ENCODE peak calls at places on chromosomes 5 and 9, in six cellular contexts. M, C, W, G, T and A are unnamed samples.

GRCh38 chr5:107108111-107108510 is 562.6 kb downstream of the EFNA5 start:
- DNase-seq in T (no peak), M (no peak), C (no peak), G (no peak), W (no peak), A (no peak)

GRCh38 chr5:124179788-124180187 is 566.7 kb downstream of the ZNF608 start:
- DNase-seq in W (no peak), G (no peak), M (no peak), C (no peak), T (no peak), A (no peak)

GRCh38 chr9:131982102-131982501 is 97.6 kb downstream of the MED27 start:
- DNase-seq in G (no peak), T (no peak), M (no peak), W (no peak), C (no peak), A (no peak)

GRCh38 chr9:134326754-134327526 is 685 bp downstream of the RXRA start:
- DNase-seq in W (peak), G (no peak), M (no peak), C (peak), T (no peak), A (no peak)

GRCh38 chr9:37820142-37820541 is 19.5 kb downstream of the DCAF10 start:
- DNase-seq in G (no peak), W (no peak), C (no peak), T (no peak), M (no peak), A (no peak)

GRCh38 chr5:103117471-103117991 is 2.4 kb downstream of the GIN1 start:
- DNase-seq in G (no peak), M (no peak), W (no peak), T (no peak), C (no peak), A (no peak)

GRCh38 chr5:199821-200645 is 8.7 kb downstream of the LRRC14B start:
- DNase-seq in G (no peak), C (no peak), W (no peak), M (no peak), T (no peak), A (no peak)

GRCh38 chr5:34684281-34684979 is 28.3 kb downstream of the RAI14 start:
- DNase-seq in T (no peak), G (no peak), C (peak), M (peak), W (peak), A (no peak)

GRCh38 chr5:36054646-36055045 is 12.0 kb downstream of the UGT3A2 start:
- DNase-seq in M (no peak), G (no peak), W (no peak), T (no peak), C (no peak), A (peak)

GRCh38 chr9:110217656-110218099 is 9.7 kb upstream of the C9orf152 start:
- DNase-seq in C (peak), W (peak), T (no peak), M (peak), G (no peak), A (peak)

GRCh38 chr9:38128752-38129270 is 59.8 kb upstream of the SHB start:
- DNase-seq in T (no peak), W (no peak), C (no peak), G (no peak), M (no peak), A (no peak)

GRCh38 chr5:53571403-53571802 is 11.0 kb downstream of the NDUFS4 start:
- DNase-seq in W (no peak), T (no peak), G (no peak), C (no peak), M (no peak), A (no peak)

GRCh38 chr5:173311818-173312585 is 16.2 kb downstream of the STC2 start:
- DNase-seq in G (no peak), C (no peak), W (no peak), M (no peak), T (no peak), A (no peak)

GRCh38 chr5:147303251-147303650 is 68.4 kb downstream of the STK32A start:
- DNase-seq in C (no peak), W (no peak), T (no peak), G (no peak), M (no peak), A (no peak)

GRCh38 chr5:146474040-146474439 is 26.9 kb downstream of the TCERG1 start:
- DNase-seq in C (no peak), T (no peak), W (no peak), G (no peak), M (no peak), A (peak)

GRCh38 chr5:179257190-179257741 is 88.0 kb downstream of the ADAMTS2 start:
- DNase-seq in M (no peak), G (peak), W (no peak), T (peak), C (peak), A (no peak)

GRCh38 chr5:180402716-180403115 is 49.6 kb upstream of the GFPT2 start:
- DNase-seq in W (no peak), C (no peak), G (no peak), M (no peak), T (no peak), A (no peak)

GRCh38 chr5:180636016-180636402 is 13.4 kb downstream of the FLT4 start:
- DNase-seq in G (no peak), M (no peak), T (no peak), C (no peak), W (no peak), A (no peak)

GRCh38 chr9:134895849-134896833 is 15.5 kb downstream of the FCN2 start:
- DNase-seq in M (no peak), T (no peak), G (peak), C (no peak), W (no peak), A (no peak)

GRCh38 chr9:109513871-109514270 is 15.8 kb upstream of the PTPN3 start:
- DNase-seq in W (no peak), T (no peak), G (no peak), C (no peak), M (no peak), A (no peak)

GRCh38 chr9:109973336-109973735 is 193.3 kb downstream of the PALM2AKAP2 start:
- DNase-seq in T (no peak), C (no peak), G (no peak), M (no peak), W (no peak), A (no peak)

GRCh38 chr9:37550781-37551180 is 25.4 kb downstream of the FBXO10 start:
- DNase-seq in G (no peak), T (no peak), M (no peak), W (no peak), C (no peak), A (no peak)

GRCh38 chr5:458547-459353 is 15.8 kb downstream of the EXOC3 start:
- DNase-seq in M (no peak), T (peak), W (no peak), G (no peak), C (no peak), A (no peak)

GRCh38 chr5:141771031-141771430 is 89.0 kb upstream of the ARAP3 start:
- DNase-seq in C (no peak), M (no peak), W (peak), G (no peak), T (no peak), A (no peak)

GRCh38 chr5:34977934-34978616 is 48.7 kb downstream of the DNAJC21 start:
- DNase-seq in G (no peak), C (no peak), T (no peak), W (no peak), M (no peak), A (no peak)

GRCh38 chr9:124489222-124489621 is 18.0 kb downstream of the NR5A1 start:
- DNase-seq in G (no peak), T (no peak), M (no peak), W (no peak), C (no peak), A (no peak)

GRCh38 chr5:126872558-126873349 is 95.8 kb downstream of the LMNB1 start:
- DNase-seq in G (no peak), C (no peak), M (no peak), W (no peak), T (no peak), A (no peak)

GRCh38 chr5:9894571-9895304 is 264.6 kb upstream of the TAS2R1 start:
- DNase-seq in W (no peak), C (no peak), M (no peak), T (no peak), G (no peak), A (no peak)

GRCh38 chr5:30991462-30991861 is 202.0 kb upstream of the CDH6 start:
- DNase-seq in T (no peak), G (no peak), C (no peak), M (no peak), W (no peak), A (no peak)

GRCh38 chr9:68507098-68507795 is 33.4 kb downstream of the TMEM252 start:
- DNase-seq in M (no peak), G (no peak), C (peak), W (peak), T (no peak), A (no peak)

GRCh38 chr5:77957516-77957915 is 181.4 kb upstream of the TBCA start:
- DNase-seq in W (peak), C (no peak), T (no peak), M (no peak), G (no peak), A (no peak)

GRCh38 chr9:76626980-76627379 is 137.3 kb upstream of the PCA3 start:
- DNase-seq in T (no peak), G (no peak), W (no peak), C (no peak), M (no peak), A (no peak)

GRCh38 chr9:26955222-26955903 is 849 bp upstream of the IFT74 start:
- DNase-seq in T (peak), G (no peak), M (no peak), W (no peak), C (no peak), A (no peak)

GRCh38 chr5:14591548-14591947 is 10.0 kb downstream of the OTULINL start:
- DNase-seq in C (no peak), T (no peak), M (no peak), W (no peak), G (no peak), A (no peak)

GRCh38 chr9:77177894-77178794 is 810 bp downstream of the VPS13A start:
- DNase-seq in G (peak), C (peak), T (peak), W (peak), M (peak), A (peak)

GRCh38 chr5:132814441-132815294 is 1.6 kb downstream of the SOWAHA start:
- DNase-seq in W (peak), M (no peak), T (no peak), C (no peak), G (peak), A (no peak)

GRCh38 chr5:78758169-78758839 is 109.7 kb upstream of the LHFPL2 start:
- DNase-seq in G (no peak), M (peak), T (no peak), C (no peak), W (no peak), A (no peak)

GRCh38 chr9:7242126-7242525 is 484.4 kb downstream of the KDM4C start:
- DNase-seq in T (no peak), M (no peak), W (no peak), C (no peak), G (no peak), A (no peak)

GRCh38 chr9:125493861-125494554 is 213.0 kb downstream of the MAPKAP1 start:
- DNase-seq in G (no peak), W (no peak), T (no peak), C (no peak), M (no peak), A (no peak)

GRCh38 chr5:99138911-99139310 is 210.1 kb upstream of the CHD1 start:
- DNase-seq in T (no peak), W (no peak), G (no peak), M (no peak), C (no peak), A (no peak)

DNA sequence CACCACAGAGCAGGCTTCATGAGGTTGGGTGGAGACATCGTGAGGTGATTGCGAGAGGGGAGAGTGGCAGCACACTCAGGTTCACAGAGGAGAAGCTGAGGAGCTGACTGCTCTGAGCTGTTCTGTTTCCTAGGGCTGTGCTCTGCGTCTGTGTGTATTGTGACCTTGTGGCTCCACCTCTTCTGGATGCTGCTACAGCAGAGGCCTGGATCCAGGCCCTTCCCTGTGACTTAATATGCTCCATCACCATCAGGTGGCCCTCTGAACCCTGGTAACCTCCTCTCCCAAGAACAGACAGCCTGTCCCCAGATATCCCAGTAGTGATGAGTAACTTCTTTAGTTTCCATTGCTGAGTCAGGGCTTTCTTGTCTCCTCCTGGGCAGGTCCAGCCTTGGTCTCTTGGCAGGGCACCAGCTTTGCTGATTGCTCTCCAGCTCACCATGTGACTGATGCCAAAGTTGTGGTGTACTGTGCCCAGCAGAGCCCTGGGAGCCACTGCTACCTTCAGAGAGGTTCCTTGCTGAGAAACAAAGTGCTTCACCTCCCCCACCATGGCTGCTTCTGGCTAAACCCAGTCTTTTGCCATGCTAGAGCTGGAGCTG is 212.8 kb upstream of the CHD1 start:
- DNase-seq in W (peak), M (no peak), G (no peak), C (no peak), T (no peak), A (no peak)
- TF ChIP-seq POLR2AphosphoS5 in W (no peak), M (no peak), G (no peak), C (no peak), T (no peak), A (no peak)

GRCh38 chr9:2013688-2014087 is 1.5 kb upstream of the SMARCA2 start:
- DNase-seq in C (no peak), W (no peak), T (no peak), M (no peak), G (no peak), A (no peak)

GRCh38 chr9:2016411-2017208 is 1.5 kb downstream of the SMARCA2 start:
- DNase-seq in G (peak), C (peak), W (peak), M (peak), T (peak), A (peak)

GRCh38 chr9:2014148-2014547 is 999 bp upstream of the SMARCA2 start:
- DNase-seq in G (no peak), W (no peak), C (peak), T (no peak), M (no peak), A (no peak)

GRCh38 chr9:2015581-2016410 is 649 bp downstream of the SMARCA2 start:
- DNase-seq in T (peak), C (peak), G (peak), W (peak), M (peak), A (peak)

GRCh38 chr9:2014696-2015580 is at the start of gene SMARCA2:
- DNase-seq in G (peak), C (peak), M (peak), T (peak), W (peak), A (peak)
- TF ChIP-seq POLR2AphosphoS5 in G (peak), C (no peak), M (peak), T (peak), W (no peak), A (peak)

GRCh38 chr5:168365581-168366081 is 74.2 kb downstream of the WWC1 start:
- DNase-seq in G (peak), C (no peak), T (peak), W (peak), M (peak), A (no peak)
- TF ChIP-seq POLR2AphosphoS5 in G (no peak), C (no peak), T (no peak), W (no peak), M (no peak), A (no peak)

DNA sequence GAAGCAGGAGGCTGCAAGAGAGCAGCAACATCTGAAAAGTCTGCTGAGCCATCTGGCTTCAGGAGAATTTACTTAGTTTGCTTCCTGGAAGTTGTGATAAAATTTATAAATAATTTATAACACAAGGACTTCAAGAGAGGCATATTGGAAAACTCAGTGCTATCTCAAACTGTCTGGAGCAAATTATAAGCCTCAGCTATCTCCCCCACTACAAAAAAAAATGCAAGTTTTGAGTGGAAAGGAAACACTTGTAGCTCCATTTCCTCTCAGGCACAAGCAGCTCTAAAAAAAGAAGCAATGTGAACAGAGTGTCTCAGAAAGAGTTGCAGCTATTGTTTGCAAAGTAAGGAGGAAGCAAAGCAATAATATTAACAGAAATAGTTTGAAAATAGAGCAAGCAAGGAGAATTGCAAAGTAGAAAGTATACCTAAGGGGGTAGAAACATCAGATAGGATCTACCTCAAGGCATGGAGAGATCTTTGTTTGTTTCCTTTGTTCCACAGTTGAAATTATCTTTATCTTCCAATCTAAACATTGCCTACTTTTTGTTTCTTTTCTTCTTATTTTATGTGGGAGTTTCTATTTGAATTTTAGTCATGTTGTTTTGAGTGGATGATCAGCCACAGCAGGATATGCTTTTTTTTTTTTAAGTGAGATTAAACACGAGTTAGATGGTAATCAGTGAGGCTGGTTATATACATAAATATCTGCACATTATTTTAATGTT is 56.0 kb upstream of the IL6ST start:
- DNase-seq in C (no peak), W (peak), G (no peak), M (no peak), T (no peak), A (no peak)
- TF ChIP-seq POLR2AphosphoS5 in C (no peak), W (no peak), G (no peak), M (no peak), T (no peak), A (no peak)

GRCh38 chr9:95098391-95098921 is 219.1 kb downstream of the FANCC start:
- DNase-seq in M (no peak), W (no peak), C (no peak), G (no peak), T (no peak), A (no peak)

GRCh38 chr9:95099321-95100070 is 218.0 kb downstream of the FANCC start:
- DNase-seq in G (no peak), M (no peak), T (no peak), C (no peak), W (no peak), A (no peak)

GRCh38 chr9:95102001-95102433 is 215.5 kb downstream of the FANCC start:
- DNase-seq in T (no peak), W (no peak), C (no peak), M (no peak), G (no peak), A (no peak)

GRCh38 chr9:95101326-95101725 is 216.2 kb downstream of the FANCC start:
- DNase-seq in W (no peak), M (no peak), C (no peak), G (no peak), T (no peak), A (no peak)

DNA sequence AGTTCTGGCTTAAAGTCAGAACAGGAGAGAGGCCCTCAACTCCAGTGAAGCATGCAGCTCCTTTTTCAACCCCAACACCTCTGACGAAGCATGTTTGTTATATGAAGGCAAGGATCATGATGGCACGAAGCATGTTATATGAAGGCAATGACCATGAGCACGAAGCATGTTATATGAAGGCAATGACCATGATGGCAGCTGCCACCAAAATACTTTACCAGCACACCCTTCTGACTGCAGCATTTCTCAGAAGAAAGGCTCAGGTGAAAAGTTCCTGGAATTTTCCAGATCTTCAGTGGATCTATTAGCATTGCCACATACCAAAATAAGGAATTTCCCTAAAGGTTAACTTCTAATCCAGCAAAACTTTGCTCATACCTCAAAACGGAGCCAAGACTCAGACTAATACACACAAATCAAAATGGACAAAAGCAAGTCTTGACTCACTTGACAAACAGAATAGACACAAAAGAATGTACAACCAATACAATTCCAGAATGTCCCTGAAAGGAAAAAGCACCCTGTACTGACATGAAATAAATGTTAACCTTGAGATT is 217.4 kb downstream of the FANCC start:
- DNase-seq in G (no peak), M (no peak), T (no peak), C (no peak), W (no peak), A (no peak)
- TF ChIP-seq POLR2AphosphoS5 in G (no peak), M (no peak), T (no peak), C (no peak), W (no peak), A (no peak)

GRCh38 chr5:139065296-139065695 is 132.9 kb downstream of the SIL1 start:
- DNase-seq in G (peak), T (no peak), W (no peak), C (no peak), M (no peak), A (no peak)
- TF ChIP-seq POLR2AphosphoS5 in G (no peak), T (no peak), W (no peak), C (no peak), M (no peak), A (no peak)